ENCODE peak calls at places on chromosomes 4 and X, in ten cellular contexts. I, D, Q, F, P, Y, T, E, O and L are unnamed samples.

GRCh38 chr4:188246488-188246887 is 107.2 kb downstream of the TRIML1 start:
- DNase-seq in P (no peak), E (no peak), I (peak), D (no peak), Q (no peak), T (no peak), Y (no peak), O (no peak), F (no peak), L (no peak)

GRCh38 chr4:74608151-74608949 is 163.4 kb downstream of the AREG start:
- DNase-seq in Y (no peak), F (no peak), I (no peak), P (no peak), Q (no peak), O (no peak), T (no peak), D (no peak), E (no peak), L (no peak)

GRCh38 chr4:11182031-11182430 is 246.7 kb downstream of the HS3ST1 start:
- DNase-seq in P (no peak), I (no peak), E (no peak), Y (no peak), Q (no peak), F (no peak), O (no peak), T (no peak), D (no peak), L (no peak)

GRCh38 chr4:118012142-118012541 is 22.1 kb upstream of the NDST3 start:
- DNase-seq in F (no peak), I (peak), O (no peak), Y (no peak), Q (no peak), E (no peak), D (no peak), T (no peak), P (no peak), L (no peak)

GRCh38 chr4:5700459-5700858 is 7.9 kb downstream of the EVC2 start:
- DNase-seq in O (no peak), T (peak), Q (no peak), Y (no peak), F (no peak), E (no peak), I (no peak), D (no peak), P (no peak), L (no peak)

GRCh38 chr4:7780751-7781348 is 158.8 kb downstream of the AFAP1 start:
- DNase-seq in F (no peak), Q (no peak), D (no peak), I (no peak), P (no peak), E (no peak), O (no peak), Y (no peak), T (no peak), L (no peak)

GRCh38 chr4:113481820-113482219 is 279.7 kb downstream of the CAMK2D start:
- DNase-seq in O (no peak), I (no peak), E (no peak), T (no peak), Y (no peak), Q (no peak), P (no peak), D (no peak), F (no peak), L (no peak)

GRCh38 chr4:108359130-108359709 is 190.5 kb upstream of the LEF1 start:
- DNase-seq in Q (no peak), F (no peak), I (no peak), P (no peak), D (no peak), O (no peak), E (no peak), T (no peak), Y (no peak), L (no peak)

GRCh38 chr4:98861100-98861499 is 67.8 kb downstream of the EIF4E start:
- DNase-seq in F (no peak), P (no peak), O (no peak), D (no peak), I (no peak), Q (no peak), T (no peak), E (no peak), Y (no peak), L (no peak)

GRCh38 chrX:131288738-131289511 is at the start of gene IGSF1:
- DNase-seq in Q (peak), T (peak), E (no peak), I (peak), P (no peak), F (no peak), O (no peak), D (no peak), Y (no peak), L (no peak)

GRCh38 chrX:86830685-86831084 is 682.4 kb downstream of the DACH2 start:
- DNase-seq in Y (no peak), I (no peak), P (no peak), E (no peak), D (no peak), F (no peak), T (no peak), Q (no peak), O (no peak), L (no peak)

GRCh38 chrX:18873189-18873791 is 110.6 kb downstream of the PHKA2 start:
- DNase-seq in Y (peak), P (no peak), Q (peak), F (no peak), T (peak), E (no peak), D (no peak), I (no peak), O (peak), L (no peak)

GRCh38 chr4:44740201-44740600 is 13.8 kb upstream of the GNPDA2 start:
- DNase-seq in O (no peak), Q (no peak), P (no peak), E (no peak), F (no peak), D (no peak), I (no peak), Y (no peak), T (no peak), L (no peak)

GRCh38 chr4:147599764-147600163 is 17.4 kb upstream of the TMEM184C start:
- DNase-seq in E (no peak), Y (no peak), P (no peak), O (no peak), T (no peak), Q (no peak), F (no peak), D (no peak), I (no peak), L (no peak)

GRCh38 chr4:101818362-101818761 is 27.8 kb downstream of the BANK1 start:
- DNase-seq in P (no peak), T (no peak), E (no peak), D (no peak), O (no peak), Y (no peak), F (no peak), I (no peak), Q (no peak), L (no peak)

GRCh38 chr4:108030332-108030731 is 40.6 kb downstream of the HADH start:
- DNase-seq in T (no peak), I (peak), F (no peak), Y (no peak), E (no peak), P (peak), Q (peak), D (no peak), O (no peak), L (no peak)

GRCh38 chr4:124389591-124389990 is 322.9 kb downstream of the ANKRD50 start:
- DNase-seq in D (no peak), F (no peak), T (no peak), I (no peak), Q (no peak), E (no peak), P (no peak), O (no peak), Y (peak), L (no peak)

GRCh38 chrX:74450803-74451449 is 29.6 kb downstream of the SLC16A2 start:
- DNase-seq in P (peak), Q (no peak), Y (no peak), T (no peak), F (no peak), E (no peak), O (no peak), D (no peak), I (no peak), L (peak)

GRCh38 chr4:56215901-56216300 is 171.4 kb downstream of the AASDH start:
- DNase-seq in E (no peak), I (peak), F (no peak), Y (no peak), P (no peak), D (peak), Q (peak), T (no peak), O (no peak), L (no peak)

GRCh38 chr4:138190452-138190858 is 51.7 kb downstream of the SLC7A11 start:
- DNase-seq in O (no peak), T (no peak), D (no peak), E (no peak), Y (no peak), P (peak), I (no peak), Q (no peak), F (no peak), L (no peak)

GRCh38 chrX:85243761-85244410 is at the start of the genes SATL1 and ZNF711:
- DNase-seq in Y (peak), O (peak), T (no peak), D (peak), E (peak), I (peak), P (no peak), Q (peak), F (peak), L (no peak)

GRCh38 chr4:55378617-55379467 is 16.9 kb upstream of the TMEM165 start:
- DNase-seq in T (no peak), Y (no peak), F (peak), O (no peak), E (no peak), I (no peak), Q (no peak), P (no peak), D (peak), L (no peak)

GRCh38 chr4:13888112-13888511 is 260.6 kb upstream of the BOD1L1 start:
- DNase-seq in T (no peak), Q (no peak), E (no peak), P (no peak), Y (no peak), F (no peak), D (no peak), I (no peak), O (no peak), L (no peak)

GRCh38 chr4:176298664-176299063 is 21.1 kb upstream of the SPCS3 start:
- DNase-seq in F (no peak), T (no peak), O (no peak), I (no peak), E (no peak), P (no peak), Q (no peak), Y (no peak), D (no peak), L (no peak)

GRCh38 chr4:184409911-184410692 is 64.2 kb downstream of the IRF2 start:
- DNase-seq in F (no peak), I (no peak), D (no peak), Y (no peak), E (no peak), Q (no peak), O (peak), P (no peak), T (no peak), L (no peak)

GRCh38 chr4:109434007-109434792 is 585 bp downstream of the SEC24B start:
- DNase-seq in T (peak), Q (peak), O (no peak), I (peak), D (peak), E (peak), F (no peak), P (peak), Y (no peak), L (no peak)

GRCh38 chr4:109395694-109396093 is 37.9 kb upstream of the SEC24B start:
- DNase-seq in Q (no peak), D (no peak), I (peak), O (no peak), F (no peak), P (no peak), E (no peak), Y (no peak), T (no peak), L (no peak)

GRCh38 chr4:110634320-110635154 is 11.7 kb upstream of the PITX2 start:
- DNase-seq in Y (no peak), E (no peak), D (no peak), O (no peak), T (no peak), I (peak), P (no peak), F (no peak), Q (no peak), L (no peak)

GRCh38 chr4:110633358-110634319 is 10.8 kb upstream of the PITX2 start:
- DNase-seq in D (no peak), I (peak), Q (no peak), T (no peak), P (no peak), O (no peak), E (no peak), Y (no peak), F (no peak), L (no peak)

GRCh38 chr4:110631582-110632505 is 9.0 kb upstream of the PITX2 start:
- DNase-seq in Q (peak), O (peak), E (peak), F (peak), Y (no peak), T (peak), I (peak), P (peak), D (peak), L (no peak)

GRCh38 chr4:110630621-110631402 is 7.9 kb upstream of the PITX2 start:
- DNase-seq in E (no peak), P (no peak), D (no peak), F (no peak), O (no peak), T (no peak), Y (no peak), Q (no peak), I (peak), L (no peak)

GRCh38 chr4:110632506-110633357 is 9.9 kb upstream of the PITX2 start:
- DNase-seq in E (no peak), F (no peak), D (no peak), Y (no peak), T (no peak), O (peak), P (no peak), I (peak), Q (no peak), L (no peak)
- H3K4me3 ChIP-seq in E (peak), F (peak), D (peak), Y (no peak), T (no peak), O (peak), P (peak), I (peak), Q (peak), L (peak)

DNA sequence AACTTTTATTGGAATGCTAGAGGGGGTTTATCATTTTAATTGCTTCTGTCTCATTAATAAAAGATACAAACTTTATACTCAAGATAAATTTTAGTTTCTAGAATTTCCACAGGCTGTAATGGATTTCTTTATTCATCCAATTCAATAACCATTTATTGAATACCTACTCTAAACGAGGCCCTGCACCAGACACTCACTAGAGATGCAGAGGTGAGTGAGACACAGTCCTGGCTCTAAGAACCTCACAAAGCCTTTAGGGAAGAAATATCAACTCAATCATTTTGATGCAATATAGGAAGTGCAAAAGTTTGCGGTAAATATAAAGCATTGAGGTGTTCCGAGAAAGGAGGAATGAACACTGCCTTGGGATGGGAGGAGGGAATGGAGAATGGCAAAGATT is 81.6 kb upstream of the SH3RF1 start:
- DNase-seq in I (no peak), Q (no peak), D (no peak), P (no peak), O (no peak), Y (no peak), F (no peak), T (no peak), E (no peak), L (no peak)
- TF ChIP-seq POLR2AphosphoS5 in I (no peak), Q (no peak), D (no peak), P (no peak), O (no peak), Y (no peak), F (no peak), T (no peak), E (no peak), L (no peak)

DNA sequence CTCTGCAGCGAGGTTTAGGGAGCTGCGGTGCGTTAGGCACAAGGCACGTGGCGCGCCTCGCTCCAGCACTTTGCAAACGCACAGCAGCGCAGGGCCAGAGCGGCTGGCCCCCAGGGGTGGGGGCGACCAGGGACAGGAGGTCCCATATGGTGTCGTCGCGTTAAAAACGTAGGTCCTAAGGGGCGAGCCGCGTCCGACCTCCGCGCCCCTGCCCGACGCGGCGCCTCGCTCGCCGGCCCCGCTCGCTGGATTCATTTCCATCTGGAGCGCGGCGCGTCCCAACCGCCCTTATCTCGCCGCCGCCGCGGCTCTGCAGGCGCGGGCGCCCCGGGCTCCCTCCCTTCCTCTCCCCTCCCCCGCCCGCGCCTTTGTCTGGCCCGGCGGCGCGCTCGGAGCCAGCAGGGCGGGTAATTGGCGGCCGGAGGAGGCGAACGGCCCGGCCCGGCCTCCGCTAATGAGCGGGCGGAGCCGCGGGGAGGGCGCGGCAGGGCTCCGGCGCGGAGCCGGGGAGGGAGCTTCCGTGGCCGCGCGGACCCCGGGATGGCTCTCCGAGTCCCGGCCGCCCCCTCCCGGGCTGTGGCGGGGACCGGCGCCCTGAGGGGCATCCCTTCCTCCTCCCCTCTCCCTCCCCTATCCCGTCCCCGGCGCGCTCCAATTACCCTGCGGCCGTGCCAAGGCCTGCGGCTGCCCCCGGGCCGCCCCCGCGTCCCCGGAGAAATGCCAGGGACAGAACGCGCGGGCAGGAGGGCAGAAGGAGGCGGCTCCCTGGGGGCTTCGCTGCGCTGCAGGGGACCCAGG is 409.0 kb downstream of the BCOR start:
- DNase-seq in F (no peak), I (peak), P (no peak), Y (no peak), E (no peak), T (peak), Q (peak), D (peak), O (peak), L (no peak)
- H3K4me3 ChIP-seq in F (peak), I (peak), P (peak), Y (peak), E (peak), T (peak), Q (peak), D (peak), O (peak), L (peak)

GRCh38 chr4:38469410-38469809 is 194.6 kb upstream of the KLF3 start:
- DNase-seq in D (no peak), I (no peak), F (no peak), Q (no peak), O (no peak), E (no peak), T (no peak), P (no peak), Y (no peak), L (no peak)
- TF ChIP-seq POLR2AphosphoS5 in D (no peak), I (no peak), F (no peak), Q (no peak), O (no peak), E (no peak), T (no peak), P (no peak), Y (no peak), L (no peak)

GRCh38 chrX:21756785-21757529 is 959 bp downstream of the SMPX start:
- DNase-seq in I (no peak), Q (no peak), F (no peak), Y (no peak), O (no peak), T (no peak), P (no peak), E (no peak), D (no peak), L (no peak)
- H3K4me3 ChIP-seq in I (no peak), Q (no peak), F (no peak), Y (no peak), O (no peak), T (peak), P (no peak), E (no peak), D (peak), L (no peak)